ENCODE peak calls at places on chromosomes 1 and 21, in four cellular contexts. P is heart right ventricle, F is A549, Y is left ventricle myocardium inferior. V is an unnamed sample.
A peak's percentile ranks its signal among the peaks of the same experiment; 100 is the strongest.

GRCh38 chr1:45684402-45684801 is 1.9 kb downstream of the GPBP1L1 start:
- DNase-seq in P (no peak), F (no peak), Y (no peak), V (no peak)

GRCh38 chr1:23114424-23115079 is 54.1 kb downstream of the LUZP1 start:
- DNase-seq in P (no peak), F (no peak), Y (no peak), V (no peak)

GRCh38 chr1:40161888-40162397 is 756 bp downstream of the RLF start:
- DNase-seq in P (no peak), F (no peak), Y (no peak), V (no peak)

GRCh38 chr21:44702111-44702972 is 5.4 kb downstream of the KRTAP10-12 start:
- DNase-seq in P (no peak), F (no peak), Y (no peak), V (no peak)

GRCh38 chr1:176801553-176802020 is 338.6 kb downstream of the PAPPA2 start:
- DNase-seq in P (peak; percentile 4), F (no peak), Y (no peak), V (no peak)

GRCh38 chr21:36980280-36981048 is 14.0 kb upstream of the HLCS start:
- DNase-seq in P (no peak), F (no peak), Y (peak; percentile 21), V (no peak)

GRCh38 chr1:33364578-33364945 is 43.7 kb upstream of the A3GALT2 start:
- DNase-seq in P (peak; percentile 27), F (no peak), Y (no peak), V (no peak)

GRCh38 chr1:16724718-16725438 is 15.4 kb upstream of the RNU1-4 start:
- DNase-seq in P (no peak), F (no peak), Y (no peak), V (no peak)

GRCh38 chr1:226816585-226816984 is 53.8 kb upstream of the PSEN2 start:
- DNase-seq in P (no peak), F (peak; percentile 25), Y (no peak), V (peak; percentile 66)

GRCh38 chr1:243842978-243843490 is 7.0 kb downstream of the AKT3 start:
- DNase-seq in P (no peak), F (peak; percentile 43), Y (no peak), V (peak; percentile 89)

GRCh38 chr21:39676054-39676771 is 63.5 kb downstream of the B3GALT5 start:
- DNase-seq in P (peak; percentile 41), F (peak; percentile 45), Y (peak; percentile 31), V (no peak)

GRCh38 chr1:16256478-16256877 is 19.5 kb upstream of the CPLANE2 start:
- DNase-seq in P (no peak), F (no peak), Y (no peak), V (no peak)

GRCh38 chr1:79704067-79704466 is 697.5 kb upstream of the ADGRL4 start:
- DNase-seq in P (no peak), F (no peak), Y (no peak), V (no peak)

GRCh38 chr21:19731251-19731650 is 1267.0 kb upstream of the NCAM2 start:
- DNase-seq in P (no peak), F (no peak), Y (no peak), V (no peak)

GRCh38 chr1:93219443-93219842 is 38.9 kb downstream of the CCDC18 start:
- DNase-seq in P (no peak), F (no peak), Y (no peak), V (no peak)

GRCh38 chr1:185926562-185926961 is 192.4 kb downstream of the HMCN1 start:
- DNase-seq in P (no peak), F (peak; percentile 77), Y (no peak), V (no peak)

GRCh38 chr1:107787299-107787698 is 177.7 kb downstream of the VAV3 start:
- DNase-seq in P (no peak), F (peak; percentile 0), Y (no peak), V (no peak)

GRCh38 chr21:15207231-15207630 is 142.4 kb upstream of the NRIP1 start:
- DNase-seq in P (no peak), F (no peak), Y (no peak), V (no peak)

GRCh38 chr1:46506470-46507219 is 17.0 kb downstream of the DMBX1 start:
- DNase-seq in P (no peak), F (no peak), Y (no peak), V (no peak)

GRCh38 chr1:98103617-98104284 is 182.9 kb upstream of the DPYD start:
- DNase-seq in P (no peak), F (peak; percentile 28), Y (no peak), V (no peak)
- TF ChIP-seq CTCF in P (no peak), F (peak; percentile 8), Y (no peak), V (no peak)

DNA sequence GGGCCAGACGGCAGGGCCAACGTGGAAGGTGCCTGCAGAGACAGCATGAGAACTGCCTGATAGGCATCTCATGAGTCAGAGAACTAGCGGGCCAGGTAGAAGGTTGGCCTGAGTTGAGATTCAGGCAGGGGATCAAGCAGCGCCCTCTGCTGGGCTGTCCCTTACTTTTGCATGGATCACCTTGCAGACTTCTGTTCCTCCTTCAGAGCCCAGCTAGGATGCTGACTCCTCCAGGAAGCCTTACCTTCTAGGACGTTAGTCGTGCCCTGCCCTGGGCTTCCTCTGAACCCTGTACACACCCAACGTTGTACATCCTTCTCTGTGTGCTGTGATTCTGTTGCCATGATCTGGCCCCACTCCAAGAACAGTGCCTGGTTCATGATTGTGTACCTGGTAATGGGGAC is 231.3 kb upstream of the VAMP3 start:
- DNase-seq in P (no peak), F (peak; percentile 74), Y (no peak), V (no peak)
- TF ChIP-seq CTCF in P (peak; percentile 39), F (peak; percentile 38), Y (peak; percentile 52), V (peak; percentile 37)

GRCh38 chr1:5622412-5622811 is 369.8 kb downstream of the NPHP4 start:
- DNase-seq in P (no peak), F (no peak), Y (no peak), V (no peak)

GRCh38 chr1:5619469-5619868 is 372.8 kb downstream of the NPHP4 start:
- DNase-seq in P (no peak), F (no peak), Y (no peak), V (no peak)

GRCh38 chr1:5621692-5622091 is 370.5 kb downstream of the NPHP4 start:
- DNase-seq in P (no peak), F (no peak), Y (no peak), V (no peak)

GRCh38 chr1:5620418-5620817 is 371.8 kb downstream of the NPHP4 start:
- DNase-seq in P (no peak), F (no peak), Y (no peak), V (no peak)

GRCh38 chr1:5620997-5621396 is 371.2 kb downstream of the NPHP4 start:
- DNase-seq in P (no peak), F (peak; percentile 24), Y (no peak), V (no peak)
- TF ChIP-seq CTCF in P (peak; percentile 38), F (peak; percentile 6), Y (peak; percentile 52), V (no peak)

DNA sequence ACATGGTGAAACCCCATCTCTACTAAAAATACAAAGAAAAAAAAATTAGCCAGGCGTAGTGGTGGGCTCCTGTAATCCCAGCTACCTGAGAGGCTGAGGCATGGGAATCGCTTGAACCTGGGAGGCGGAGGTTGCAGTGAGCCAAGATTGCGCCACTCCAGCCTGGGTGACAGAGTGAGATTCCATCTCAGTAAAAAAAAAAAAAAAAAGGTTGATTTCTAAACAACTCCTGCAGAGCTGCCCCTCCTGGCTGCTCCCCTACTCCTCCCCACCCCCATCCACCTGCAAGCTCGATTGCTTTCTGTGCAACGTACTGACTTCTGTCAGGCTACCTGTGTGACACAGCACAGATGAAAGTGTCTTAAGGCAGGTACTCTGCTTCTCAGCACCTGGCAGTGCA is 13.3 kb downstream of the ETV3L start:
- DNase-seq in P (no peak), F (no peak), Y (no peak), V (no peak)
- TF ChIP-seq CTCF in P (no peak), F (no peak), Y (no peak), V (no peak)

DNA sequence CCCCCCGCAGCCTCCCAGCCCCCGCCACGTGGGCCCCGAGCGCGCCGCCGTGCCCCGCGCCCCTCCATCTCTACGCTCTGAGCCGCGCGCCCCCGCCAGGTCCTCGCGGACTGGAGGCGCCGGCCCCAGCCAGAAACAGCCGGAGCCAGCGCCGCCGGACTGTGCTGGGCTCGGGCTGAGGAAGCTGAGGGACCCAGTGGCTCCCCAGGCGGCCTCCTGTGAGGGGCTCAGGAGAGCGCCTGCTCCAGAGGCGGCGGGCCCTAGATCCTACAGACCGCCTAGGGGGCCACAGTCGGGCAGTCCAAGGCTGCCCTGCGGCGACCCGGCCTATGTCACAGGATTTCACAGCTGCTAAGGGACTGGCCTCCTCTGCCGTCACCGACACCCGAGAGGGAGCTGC is 82.1 kb downstream of the NENF start:
- DNase-seq in P (no peak), F (no peak), Y (no peak), V (no peak)
- TF ChIP-seq CTCF in P (no peak), F (no peak), Y (no peak), V (no peak)

GRCh38 chr1:53430256-53430655 is 28.9 kb upstream of the DMRTB1 start:
- DNase-seq in P (no peak), F (no peak), Y (no peak), V (no peak)
- TF ChIP-seq CTCF in P (no peak), F (no peak), Y (no peak), V (no peak)

DNA sequence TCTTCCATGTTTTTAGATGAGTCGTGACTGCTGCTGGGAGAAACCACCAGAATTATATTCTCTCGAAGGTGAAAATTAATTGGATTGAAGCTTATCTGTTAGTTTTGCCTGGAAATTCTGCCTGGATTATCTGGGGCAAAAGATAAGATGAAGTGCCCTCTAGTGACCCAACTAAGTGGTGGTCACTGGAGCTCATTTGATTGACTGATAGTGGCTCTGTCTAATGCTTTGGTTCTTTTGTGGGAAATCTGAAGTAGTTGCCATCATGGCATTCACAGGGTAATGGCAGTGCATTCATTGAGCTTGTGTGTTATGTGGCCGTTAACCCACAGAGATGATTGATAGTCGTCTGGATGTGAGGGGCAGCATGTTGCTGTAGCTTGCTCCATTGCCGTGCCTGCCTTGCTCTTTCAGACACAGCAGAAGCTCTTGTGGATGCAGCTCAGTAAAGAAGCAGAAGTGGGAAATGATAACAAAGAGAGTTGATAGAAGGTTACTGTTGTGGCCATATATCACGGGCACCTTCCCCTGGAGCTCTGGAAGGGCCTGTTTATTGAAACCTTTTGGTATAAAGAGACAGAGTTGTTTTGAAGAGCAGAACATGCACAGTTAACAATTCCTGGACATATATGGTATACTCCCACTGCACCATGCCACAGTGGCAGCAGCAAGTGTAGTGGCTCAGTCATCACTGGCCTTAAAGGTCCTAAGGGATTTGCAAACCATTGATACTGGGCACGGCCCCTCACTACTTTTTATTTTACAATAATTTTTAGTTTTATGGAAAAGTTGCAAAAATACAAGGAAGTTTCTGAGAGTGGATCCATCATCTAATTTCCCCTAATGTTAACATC is 42.0 kb downstream of the CXADR start:
- DNase-seq in P (no peak), F (peak; percentile 27), Y (no peak), V (no peak)
- TF ChIP-seq CTCF in P (peak; percentile 28), F (peak; percentile 53), Y (peak; percentile 27), V (peak; percentile 34)

V was measured in BJ.